ENCODE peak calls at places on chromosomes 3 and 15, in seven cellular contexts. One of them, this sample, is unnamed.

GRCh38 chr3:61202086-61202485 is 49.2 kb downstream of the FHIT start:
- DNase-seq in endothelial cell of umbilical vein: no peak
- DNase-seq in uterus: no peak
- DNase-seq in heart left ventricle: no peak
- DNase-seq in HCT116: no peak
- DNase-seq in K562: no peak
- DNase-seq in upper lobe of left lung: no peak
- DNase-seq in this sample: no peak

GRCh38 chr3:102354818-102355515 is 79.8 kb upstream of the ZPLD1 start:
- DNase-seq in uterus: no peak
- DNase-seq in HCT116: peak; percentile 12
- DNase-seq in upper lobe of left lung: no peak
- DNase-seq in heart left ventricle: no peak
- DNase-seq in endothelial cell of umbilical vein: peak; percentile 51
- DNase-seq in K562: no peak
- DNase-seq in this sample: peak; percentile 70

GRCh38 chr3:133843634-133844033 is 38.0 kb downstream of the SRPRB start:
- DNase-seq in HCT116: no peak
- DNase-seq in uterus: no peak
- DNase-seq in endothelial cell of umbilical vein: no peak
- DNase-seq in K562: peak; percentile 47
- DNase-seq in heart left ventricle: peak; percentile 68
- DNase-seq in upper lobe of left lung: no peak
- DNase-seq in this sample: no peak

GRCh38 chr15:50953302-50953701 is 44.8 kb downstream of the AP4E1 start:
- DNase-seq in HCT116: peak; percentile 10
- DNase-seq in upper lobe of left lung: no peak
- DNase-seq in K562: no peak
- DNase-seq in heart left ventricle: no peak
- DNase-seq in endothelial cell of umbilical vein: no peak
- DNase-seq in uterus: no peak
- DNase-seq in this sample: no peak

GRCh38 chr3:52182203-52182602 is 15.8 kb upstream of the ALAS1 start:
- DNase-seq in heart left ventricle: no peak
- DNase-seq in upper lobe of left lung: no peak
- DNase-seq in endothelial cell of umbilical vein: no peak
- DNase-seq in K562: no peak
- DNase-seq in HCT116: no peak
- DNase-seq in uterus: no peak
- DNase-seq in this sample: peak; percentile 81

GRCh38 chr3:47954562-47954961 is 61.7 kb downstream of the MAP4 start:
- DNase-seq in K562: peak; percentile 28
- DNase-seq in endothelial cell of umbilical vein: peak; percentile 57
- DNase-seq in HCT116: no peak
- DNase-seq in uterus: no peak
- DNase-seq in heart left ventricle: no peak
- DNase-seq in upper lobe of left lung: no peak
- DNase-seq in this sample: peak; percentile 51

GRCh38 chr3:195921334-195921771 is 13.0 kb upstream of the TNK2 start:
- DNase-seq in heart left ventricle: no peak
- DNase-seq in endothelial cell of umbilical vein: peak; percentile 38
- DNase-seq in upper lobe of left lung: peak; percentile 21
- DNase-seq in HCT116: no peak
- DNase-seq in uterus: no peak
- DNase-seq in K562: peak; percentile 41
- DNase-seq in this sample: no peak

GRCh38 chr15:77347197-77347596 is 72.7 kb downstream of the PEAK1 start:
- DNase-seq in uterus: no peak
- DNase-seq in K562: no peak
- DNase-seq in heart left ventricle: no peak
- DNase-seq in upper lobe of left lung: no peak
- DNase-seq in endothelial cell of umbilical vein: peak; percentile 49
- DNase-seq in HCT116: no peak
- DNase-seq in this sample: no peak

GRCh38 chr15:80241508-80241907 is 10.5 kb downstream of the CTXND1 start:
- DNase-seq in upper lobe of left lung: no peak
- DNase-seq in heart left ventricle: no peak
- DNase-seq in uterus: no peak
- DNase-seq in endothelial cell of umbilical vein: no peak
- DNase-seq in HCT116: no peak
- DNase-seq in K562: no peak
- DNase-seq in this sample: no peak

GRCh38 chr3:141368062-141368924 is at the start of gene ZBTB38:
- DNase-seq in K562: peak; percentile 91
- DNase-seq in upper lobe of left lung: peak; percentile 96
- DNase-seq in endothelial cell of umbilical vein: peak; percentile 91
- DNase-seq in heart left ventricle: peak; percentile 98
- DNase-seq in uterus: peak; percentile 88
- DNase-seq in HCT116: peak; percentile 95
- DNase-seq in this sample: peak; percentile 82

GRCh38 chr15:100131321-100132224 is 210.2 kb downstream of the ADAMTS17 start:
- DNase-seq in endothelial cell of umbilical vein: peak; percentile 25
- DNase-seq in K562: peak; percentile 78
- DNase-seq in heart left ventricle: peak; percentile 79
- DNase-seq in upper lobe of left lung: peak; percentile 40
- DNase-seq in uterus: no peak
- DNase-seq in HCT116: no peak
- DNase-seq in this sample: peak; percentile 13

GRCh38 chr3:77303943-77304778 is 264.3 kb downstream of the ROBO2 start:
- DNase-seq in HCT116: no peak
- DNase-seq in K562: no peak
- DNase-seq in endothelial cell of umbilical vein: no peak
- DNase-seq in heart left ventricle: no peak
- DNase-seq in uterus: no peak
- DNase-seq in upper lobe of left lung: no peak
- DNase-seq in this sample: no peak

GRCh38 chr3:58683001-58683845 is 16.6 kb upstream of the FAM3D start:
- DNase-seq in uterus: no peak
- DNase-seq in HCT116: peak; percentile 16
- DNase-seq in upper lobe of left lung: no peak
- DNase-seq in endothelial cell of umbilical vein: no peak
- DNase-seq in K562: no peak
- DNase-seq in heart left ventricle: no peak
- DNase-seq in this sample: no peak

GRCh38 chr3:48716508-48716981 is 476 bp downstream of the IP6K2 start:
- DNase-seq in K562: peak; percentile 27
- DNase-seq in endothelial cell of umbilical vein: peak; percentile 36
- DNase-seq in upper lobe of left lung: no peak
- DNase-seq in HCT116: no peak
- DNase-seq in heart left ventricle: peak; percentile 38
- DNase-seq in uterus: no peak
- DNase-seq in this sample: peak; percentile 58

GRCh38 chr3:147934316-147935188 is 525.4 kb downstream of the ZIC1 start:
- DNase-seq in endothelial cell of umbilical vein: peak; percentile 54
- DNase-seq in upper lobe of left lung: no peak
- DNase-seq in heart left ventricle: no peak
- DNase-seq in HCT116: no peak
- DNase-seq in uterus: no peak
- DNase-seq in K562: no peak
- DNase-seq in this sample: no peak

GRCh38 chr15:56160966-56161365 is 82.7 kb downstream of the RFX7 start:
- DNase-seq in upper lobe of left lung: no peak
- DNase-seq in HCT116: no peak
- DNase-seq in K562: no peak
- DNase-seq in uterus: no peak
- DNase-seq in endothelial cell of umbilical vein: no peak
- DNase-seq in heart left ventricle: no peak
- DNase-seq in this sample: peak; percentile 27

GRCh38 chr3:36868614-36869436 is 76.0 kb downstream of the TRANK1 start:
- DNase-seq in upper lobe of left lung: peak; percentile 41
- DNase-seq in HCT116: peak; percentile 48
- DNase-seq in uterus: peak; percentile 61
- DNase-seq in K562: peak; percentile 71
- DNase-seq in endothelial cell of umbilical vein: peak; percentile 67
- DNase-seq in heart left ventricle: no peak
- DNase-seq in this sample: peak; percentile 84

GRCh38 chr3:101466465-101467309 is 46.3 kb downstream of the SENP7 start:
- DNase-seq in endothelial cell of umbilical vein: no peak
- DNase-seq in HCT116: no peak
- DNase-seq in K562: no peak
- DNase-seq in uterus: no peak
- DNase-seq in heart left ventricle: no peak
- DNase-seq in upper lobe of left lung: peak; percentile 45
- DNase-seq in this sample: peak; percentile 5

GRCh38 chr15:69346112-69346511 is 47.4 kb downstream of the PAQR5 start:
- DNase-seq in endothelial cell of umbilical vein: no peak
- DNase-seq in uterus: no peak
- DNase-seq in K562: no peak
- DNase-seq in HCT116: no peak
- DNase-seq in upper lobe of left lung: no peak
- DNase-seq in heart left ventricle: no peak
- DNase-seq in this sample: no peak

GRCh38 chr15:84715442-84716035 is 400 bp downstream of the SEC11A start:
- DNase-seq in upper lobe of left lung: peak; percentile 33
- DNase-seq in endothelial cell of umbilical vein: peak; percentile 58
- DNase-seq in uterus: no peak
- DNase-seq in heart left ventricle: peak; percentile 46
- DNase-seq in K562: no peak
- DNase-seq in HCT116: no peak
- DNase-seq in this sample: peak; percentile 67

GRCh38 chr3:124381565-124382333 is 348.5 kb upstream of the UMPS start:
- DNase-seq in endothelial cell of umbilical vein: no peak
- DNase-seq in uterus: no peak
- DNase-seq in upper lobe of left lung: no peak
- DNase-seq in HCT116: no peak
- DNase-seq in K562: no peak
- DNase-seq in heart left ventricle: no peak
- DNase-seq in this sample: no peak

DNA sequence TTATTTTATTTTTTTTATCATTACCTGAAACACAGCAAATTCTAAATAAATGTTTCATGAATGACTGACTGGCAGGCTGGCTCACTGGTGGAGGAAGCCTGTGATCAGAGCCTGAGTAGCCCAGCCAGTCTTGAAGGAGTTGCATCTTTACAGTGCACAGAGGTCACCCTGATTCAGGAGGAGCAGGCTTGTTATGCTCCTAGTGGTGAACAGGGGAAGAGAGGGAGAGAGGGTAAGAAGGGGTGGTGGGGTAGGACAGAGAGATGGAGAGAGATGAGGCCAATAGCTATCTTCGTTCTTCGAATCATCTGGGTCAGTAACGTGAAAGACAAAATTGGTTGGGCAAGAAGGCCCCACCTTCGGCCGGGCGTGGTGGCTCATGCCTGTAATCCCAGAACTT is 202.6 kb upstream of the MCTP2 start:
- DNase-seq in HCT116: no peak
- DNase-seq in K562: no peak
- DNase-seq in endothelial cell of umbilical vein: no peak
- DNase-seq in upper lobe of left lung: no peak
- DNase-seq in uterus: no peak
- DNase-seq in heart left ventricle: no peak
- DNase-seq in this sample: no peak
- TF ChIP-seq POLR2A in HCT116: no peak
- TF ChIP-seq POLR2A in K562: no peak
- TF ChIP-seq POLR2A in endothelial cell of umbilical vein: no peak
- TF ChIP-seq POLR2A in upper lobe of left lung: no peak
- TF ChIP-seq POLR2A in uterus: no peak
- TF ChIP-seq POLR2A in heart left ventricle: no peak
- TF ChIP-seq POLR2A in this sample: no peak

DNA sequence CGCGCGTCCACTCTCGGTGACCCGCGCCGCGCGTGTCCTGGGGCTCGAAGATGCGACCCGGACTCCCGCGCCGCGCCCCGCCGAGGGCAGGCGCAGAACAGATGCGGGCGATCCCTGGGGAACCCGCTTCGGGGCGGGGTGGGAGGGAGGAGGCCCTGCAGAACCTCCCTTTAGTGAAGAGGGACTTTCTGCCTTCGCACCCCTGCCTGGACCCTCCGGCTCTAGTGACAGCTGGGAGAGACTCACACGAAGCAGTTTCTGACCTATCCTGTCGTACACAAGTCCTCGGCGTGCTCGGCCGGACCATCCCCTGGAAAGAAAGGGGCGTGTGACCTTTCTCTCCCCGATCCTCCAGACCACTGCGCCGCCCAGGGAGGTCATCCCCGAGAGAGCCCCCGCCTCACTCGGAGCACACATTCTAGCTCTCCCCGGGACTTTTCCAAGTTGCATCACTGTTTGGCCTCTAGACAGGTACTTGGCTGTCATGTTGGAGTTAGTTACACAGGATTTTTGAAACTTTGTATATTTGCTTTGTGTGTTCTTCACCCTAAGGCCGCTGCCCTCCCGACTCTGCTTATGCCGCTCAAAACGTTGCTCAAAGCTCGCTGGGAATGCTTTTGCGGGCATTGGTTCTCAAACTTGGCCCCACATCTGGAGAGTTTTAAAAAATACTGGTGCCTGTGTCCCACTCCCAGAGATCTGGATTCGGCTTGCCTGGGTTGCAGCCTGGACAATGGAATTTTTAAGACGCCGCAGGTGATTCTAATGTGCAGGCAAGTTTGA is 581 bp downstream of the CGNL1 start:
- DNase-seq in endothelial cell of umbilical vein: peak; percentile 39
- DNase-seq in heart left ventricle: peak; percentile 40
- DNase-seq in HCT116: no peak
- DNase-seq in upper lobe of left lung: peak; percentile 73
- DNase-seq in K562: no peak
- DNase-seq in uterus: peak; percentile 59
- DNase-seq in this sample: no peak
- TF ChIP-seq POLR2A in endothelial cell of umbilical vein: no peak
- TF ChIP-seq POLR2A in heart left ventricle: no peak
- TF ChIP-seq POLR2A in HCT116: no peak
- TF ChIP-seq POLR2A in upper lobe of left lung: no peak
- TF ChIP-seq POLR2A in K562: no peak
- TF ChIP-seq POLR2A in uterus: no peak
- TF ChIP-seq POLR2A in this sample: no peak

DNA sequence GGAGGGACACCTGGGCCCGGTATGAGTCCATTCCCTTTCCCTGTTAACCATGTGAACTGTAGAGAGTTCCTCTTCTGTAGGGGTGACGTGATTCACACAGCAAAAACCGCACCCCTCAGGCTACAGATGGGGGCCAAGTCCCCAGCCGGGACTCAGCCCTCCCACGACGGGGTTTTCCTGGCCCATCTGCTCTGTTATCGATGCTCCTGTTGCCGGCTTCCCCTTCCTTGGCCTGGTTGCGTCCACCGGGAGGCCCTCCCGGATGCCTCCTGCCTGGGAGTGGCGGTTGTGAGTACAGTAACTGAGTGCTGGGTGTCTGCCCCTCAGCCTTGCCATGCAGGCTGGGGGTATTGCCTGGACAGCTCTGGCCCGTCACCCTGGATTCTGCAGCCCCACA is 792 bp upstream of the PLXNA1 start:
- DNase-seq in heart left ventricle: no peak
- DNase-seq in upper lobe of left lung: no peak
- DNase-seq in HCT116: no peak
- DNase-seq in K562: peak; percentile 46
- DNase-seq in endothelial cell of umbilical vein: no peak
- DNase-seq in uterus: no peak
- DNase-seq in this sample: no peak
- TF ChIP-seq POLR2A in heart left ventricle: no peak
- TF ChIP-seq POLR2A in upper lobe of left lung: no peak
- TF ChIP-seq POLR2A in HCT116: no peak
- TF ChIP-seq POLR2A in K562: no peak
- TF ChIP-seq POLR2A in endothelial cell of umbilical vein: no peak
- TF ChIP-seq POLR2A in uterus: no peak
- TF ChIP-seq POLR2A in this sample: no peak

DNA sequence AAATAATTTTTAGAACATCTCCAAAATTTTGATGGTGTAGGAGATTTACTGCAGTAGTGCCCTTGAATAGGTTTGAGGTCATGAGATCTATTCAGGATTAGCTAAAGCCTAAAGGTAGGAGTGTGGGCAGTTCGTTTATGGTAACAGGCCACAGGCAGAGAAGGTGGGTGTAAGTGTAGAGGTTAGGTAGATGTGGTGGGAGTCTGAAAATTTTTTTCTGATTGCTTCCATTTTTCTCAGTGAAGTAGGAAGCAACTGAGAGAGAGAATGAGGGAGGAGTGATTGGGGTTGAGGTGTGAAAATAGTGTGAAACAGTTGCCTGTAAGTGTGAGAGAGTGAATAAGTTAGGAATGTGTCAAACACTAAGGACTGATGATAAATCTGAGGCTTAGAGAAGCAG is 2.2 kb upstream of the ELL3 start:
- DNase-seq in HCT116: no peak
- DNase-seq in K562: no peak
- DNase-seq in uterus: no peak
- DNase-seq in endothelial cell of umbilical vein: no peak
- DNase-seq in upper lobe of left lung: no peak
- DNase-seq in heart left ventricle: no peak
- DNase-seq in this sample: no peak
- TF ChIP-seq POLR2A in HCT116: no peak
- TF ChIP-seq POLR2A in K562: no peak
- TF ChIP-seq POLR2A in uterus: no peak
- TF ChIP-seq POLR2A in endothelial cell of umbilical vein: no peak
- TF ChIP-seq POLR2A in upper lobe of left lung: no peak
- TF ChIP-seq POLR2A in heart left ventricle: no peak
- TF ChIP-seq POLR2A in this sample: no peak